ENCODE peak calls at places on chromosomes 13 and 19, in four cellular contexts. Z, W, F and O are unnamed samples.

GRCh38 chr13:106038752-106039151 is 496.7 kb downstream of the EFNB2 start:
- DNase-seq in F (no peak), W (no peak), Z (no peak), O (no peak)

GRCh38 chr13:87661471-87661870 is 9.7 kb upstream of the SLITRK5 start:
- DNase-seq in F (no peak), Z (no peak), W (no peak), O (no peak)

GRCh38 chr19:41998246-41999020 is 4.4 kb upstream of the ATP1A3 start:
- DNase-seq in Z (no peak), W (no peak), F (no peak), O (no peak)

GRCh38 chr13:110478405-110479214 is 82.9 kb downstream of the RAB20 start:
- DNase-seq in Z (no peak), W (no peak), F (no peak), O (no peak)

GRCh38 chr19:6826281-6826920 is 53.9 kb downstream of the VAV1 start:
- DNase-seq in F (no peak), W (no peak), Z (no peak), O (no peak)

GRCh38 chr19:46192990-46193650 is 36.4 kb upstream of the IGFL1 start:
- DNase-seq in W (peak; percentile 79), Z (no peak), F (no peak), O (no peak)

GRCh38 chr13:44389003-44389666 is 15.5 kb downstream of the SERP2 start:
- DNase-seq in F (no peak), W (no peak), Z (no peak), O (no peak)

GRCh38 chr13:35763805-35764170 is 287.3 kb upstream of the MAB21L1 start:
- DNase-seq in Z (no peak), F (no peak), W (no peak), O (no peak)

GRCh38 chr13:83377486-83377885 is 504.8 kb downstream of the SLITRK1 start:
- DNase-seq in Z (no peak), W (no peak), F (no peak), O (no peak)

GRCh38 chr13:91240341-91240740 is 107.1 kb upstream of the MIR17HG start:
- DNase-seq in Z (no peak), W (no peak), F (no peak), O (no peak)

GRCh38 chr19:8302357-8302691 is 5.8 kb downstream of the CD320 start:
- DNase-seq in F (no peak), Z (peak; percentile 16), W (peak; percentile 57), O (peak; percentile 4)

GRCh38 chr13:30466358-30466714 is 600 bp upstream of the HMGB1 start:
- DNase-seq in F (no peak), Z (no peak), W (no peak), O (no peak)

GRCh38 chr13:65112123-65113075 is 2117.7 kb downstream of the PCDH9 start:
- DNase-seq in Z (no peak), F (no peak), W (no peak), O (no peak)

GRCh38 chr19:45761714-45762113 is 7.3 kb downstream of the SIX5 start:
- DNase-seq in W (no peak), Z (no peak), F (no peak), O (no peak)

GRCh38 chr13:23741879-23742510 is 147.2 kb downstream of the MIPEP start:
- DNase-seq in W (no peak), Z (no peak), F (no peak), O (no peak)

GRCh38 chr13:96958286-96958891 is 35.9 kb downstream of the OXGR1 start:
- DNase-seq in Z (no peak), F (no peak), W (no peak), O (no peak)

GRCh38 chr13:79904581-79904980 is 423.6 kb downstream of the NDFIP2 start:
- DNase-seq in W (no peak), Z (no peak), F (no peak), O (no peak)

GRCh38 chr19:35318679-35319448 is 10.1 kb upstream of the CD22 start:
- DNase-seq in W (peak; percentile 81), F (no peak), Z (peak; percentile 30), O (no peak)

GRCh38 chr13:99151516-99151915 is 49.1 kb upstream of the UBAC2 start:
- DNase-seq in F (no peak), Z (no peak), W (no peak), O (no peak)

GRCh38 chr19:52331757-52332156 is 4.3 kb upstream of the ZNF610 start:
- DNase-seq in F (no peak), W (no peak), Z (no peak), O (no peak)

GRCh38 chr19:56864443-56865125 is 24.1 kb upstream of the PEG3 start:
- DNase-seq in Z (no peak), F (no peak), W (no peak), O (no peak)

GRCh38 chr19:33438016-33438671 is 64.6 kb downstream of the CEBPG start:
- DNase-seq in W (peak; percentile 63), F (peak; percentile 56), Z (no peak), O (no peak)

GRCh38 chr19:57320180-57321084 is at the start of gene ZNF543:
- DNase-seq in Z (peak; percentile 92), F (peak; percentile 96), W (peak; percentile 95), O (peak; percentile 82)

GRCh38 chr13:110045202-110045601 is 258.8 kb upstream of the IRS2 start:
- DNase-seq in W (no peak), F (no peak), Z (no peak), O (no peak)

GRCh38 chr13:79533781-79534400 is 52.9 kb downstream of the NDFIP2 start:
- DNase-seq in Z (no peak), F (no peak), W (no peak), O (no peak)

GRCh38 chr13:101594936-101595335 is 142.5 kb downstream of the ITGBL1 start:
- DNase-seq in W (no peak), Z (no peak), F (no peak), O (no peak)
- TF ChIP-seq POLR2A in W (no peak), Z (no peak), F (no peak), O (no peak)

GRCh38 chr19:3346677-3347353 is 19.6 kb upstream of the NFIC start:
- DNase-seq in W (peak; percentile 85), Z (peak; percentile 87), F (no peak), O (peak; percentile 49)

GRCh38 chr19:3345850-3346460 is 20.4 kb upstream of the NFIC start:
- DNase-seq in Z (peak; percentile 30), F (no peak), W (no peak), O (no peak)

GRCh38 chr19:3344608-3345598 is 21.5 kb upstream of the NFIC start:
- DNase-seq in W (no peak), F (no peak), Z (peak; percentile 26), O (no peak)

GRCh38 chr19:3342246-3342645 is 24.1 kb upstream of the NFIC start:
- DNase-seq in F (no peak), W (no peak), Z (no peak), O (no peak)

DNA sequence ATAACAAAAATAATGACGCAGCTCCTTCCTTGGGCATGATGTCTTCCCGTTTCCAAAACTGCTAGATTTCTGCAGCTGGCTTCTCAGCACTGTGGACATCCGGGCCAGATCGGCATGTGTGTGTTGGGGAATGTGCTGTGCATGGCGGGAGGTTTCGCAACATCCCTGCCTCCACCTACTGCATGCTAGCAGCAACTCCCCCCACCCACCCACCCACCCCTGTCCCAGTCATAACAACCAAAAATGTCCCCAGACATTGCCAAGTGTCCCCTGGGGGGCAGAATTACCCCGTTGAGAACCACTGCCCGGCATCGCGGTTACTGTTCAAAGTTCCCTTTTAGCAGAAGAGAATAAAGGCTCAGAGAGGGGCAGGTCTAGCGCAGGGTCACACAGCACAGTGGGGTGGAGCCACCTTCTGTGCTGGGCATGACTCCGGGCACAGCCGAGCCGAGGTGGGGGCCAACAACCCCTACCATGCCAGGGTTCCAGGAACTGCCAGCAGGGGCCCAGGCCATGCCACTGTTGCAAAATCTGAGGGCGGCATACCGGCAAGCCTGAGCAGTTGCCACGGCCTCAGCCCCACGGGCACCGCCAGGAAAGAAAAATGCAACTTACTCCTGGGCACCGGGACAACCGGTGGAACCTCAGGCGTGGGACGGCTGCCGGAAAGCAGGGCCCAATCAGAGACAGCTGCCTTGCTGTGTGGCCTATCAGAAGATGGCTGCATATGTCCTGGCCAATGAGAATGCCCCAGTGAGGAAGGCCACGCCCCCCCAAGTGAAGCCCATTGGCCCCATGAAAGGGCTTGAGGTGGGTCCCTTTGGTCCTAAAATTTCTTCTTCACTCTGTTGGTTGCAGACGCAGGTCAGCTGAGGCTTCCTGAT is 22.5 kb upstream of the NFIC start:
- DNase-seq in F (no peak), Z (peak; percentile 88), W (peak; percentile 86), O (peak; percentile 90)
- H3K4me3 ChIP-seq in F (no peak overlapping the region), Z (peak overlapping the region; percentile 19), W (peak overlapping the region; percentile 12), O (peak overlapping the region; percentile 35)

GRCh38 chr19:17445526-17446165 is 2.8 kb downstream of the TMEM221 start:
- DNase-seq in F (no peak), Z (no peak), W (no peak), O (no peak)

GRCh38 chr19:17436094-17436873 is 12.2 kb downstream of the TMEM221 start:
- DNase-seq in Z (no peak), W (no peak), F (no peak), O (no peak)

GRCh38 chr19:17436874-17437267 is 11.6 kb downstream of the TMEM221 start:
- DNase-seq in F (no peak), Z (no peak), W (no peak), O (no peak)

GRCh38 chr19:17441241-17442135 is 7.0 kb downstream of the TMEM221 start:
- DNase-seq in Z (no peak), F (no peak), W (no peak), O (no peak)
- TF ChIP-seq CTCF in Z (peak; percentile 41), F (peak; percentile 34), W (peak; percentile 33), O (peak; percentile 17)

GRCh38 chr13:113187905-113188595 is 20.4 kb downstream of the PCID2 start:
- DNase-seq in W (no peak), F (no peak), Z (no peak), O (no peak)

GRCh38 chr13:113184568-113185440 is 23.7 kb downstream of the PCID2 start:
- DNase-seq in W (no peak), Z (no peak), F (no peak), O (no peak)

GRCh38 chr13:113186061-113186900 is 22.2 kb downstream of the PCID2 start:
- DNase-seq in F (no peak), W (no peak), Z (no peak), O (no peak)

GRCh38 chr13:113183450-113184129 is 24.9 kb downstream of the PCID2 start:
- DNase-seq in F (no peak), Z (no peak), W (no peak), O (no peak)

DNA sequence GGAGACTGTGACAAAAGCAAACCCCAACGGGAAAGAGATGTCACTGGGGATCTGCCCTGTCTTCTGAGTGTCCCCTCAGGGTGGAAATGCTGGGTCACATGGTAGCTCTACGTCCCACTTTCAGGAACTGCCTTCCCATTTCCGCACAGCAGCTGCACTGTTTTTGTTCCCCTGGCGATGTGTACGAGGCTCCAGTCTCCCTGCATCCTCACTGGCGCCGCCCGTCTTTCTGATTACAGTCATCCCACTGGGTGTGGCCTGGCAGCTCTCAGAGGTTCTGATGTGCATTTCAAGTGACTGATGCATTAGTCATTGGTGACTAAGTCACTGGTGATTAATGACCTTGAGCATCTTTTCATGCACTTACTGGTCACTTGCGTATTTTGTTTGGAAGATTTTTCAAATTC is 21.2 kb downstream of the PCID2 start:
- DNase-seq in F (no peak), Z (peak; percentile 61), W (peak; percentile 62), O (peak; percentile 62)
- TF ChIP-seq POLR2A in F (no peak), Z (no peak), W (no peak), O (no peak)